ENCODE peak calls at places on chromosomes 12 and 14, in six cellular contexts. One of them, this sample, is unnamed.

GRCh38 chr14:67674139-67674479 is 323 bp downstream of the VTI1B start:
- DNase-seq in CD8-positive, alpha-beta T cell: peak
- DNase-seq in astrocyte of the spinal cord: peak
- DNase-seq in GM06990: no peak
- DNase-seq in aorta: peak
- DNase-seq in heart right ventricle: peak
- DNase-seq in this sample: no peak

GRCh38 chr12:112294793-112295192 is 87.4 kb downstream of the HECTD4 start:
- DNase-seq in heart right ventricle: no peak
- DNase-seq in aorta: no peak
- DNase-seq in CD8-positive, alpha-beta T cell: no peak
- DNase-seq in GM06990: no peak
- DNase-seq in astrocyte of the spinal cord: peak
- DNase-seq in this sample: no peak

GRCh38 chr12:107017042-107017441 is 30.1 kb upstream of the MTERF2 start:
- DNase-seq in astrocyte of the spinal cord: no peak
- DNase-seq in GM06990: no peak
- DNase-seq in aorta: no peak
- DNase-seq in CD8-positive, alpha-beta T cell: no peak
- DNase-seq in heart right ventricle: no peak
- DNase-seq in this sample: no peak

GRCh38 chr12:102144221-102144620 is 24.2 kb downstream of the PARPBP start:
- DNase-seq in astrocyte of the spinal cord: no peak
- DNase-seq in CD8-positive, alpha-beta T cell: no peak
- DNase-seq in GM06990: no peak
- DNase-seq in heart right ventricle: no peak
- DNase-seq in aorta: no peak
- DNase-seq in this sample: no peak

GRCh38 chr12:11822071-11822818 is 172.8 kb downstream of the ETV6 start:
- DNase-seq in CD8-positive, alpha-beta T cell: no peak
- DNase-seq in GM06990: peak
- DNase-seq in astrocyte of the spinal cord: peak
- DNase-seq in aorta: no peak
- DNase-seq in heart right ventricle: no peak
- DNase-seq in this sample: no peak

GRCh38 chr14:71970272-71970671 is 38.0 kb downstream of the RGS6 start:
- DNase-seq in astrocyte of the spinal cord: no peak
- DNase-seq in GM06990: no peak
- DNase-seq in heart right ventricle: no peak
- DNase-seq in CD8-positive, alpha-beta T cell: no peak
- DNase-seq in aorta: no peak
- DNase-seq in this sample: no peak

GRCh38 chr12:115337693-115338543 is 653.9 kb upstream of the TBX3 start:
- DNase-seq in astrocyte of the spinal cord: peak
- DNase-seq in heart right ventricle: peak
- DNase-seq in aorta: peak
- DNase-seq in GM06990: no peak
- DNase-seq in CD8-positive, alpha-beta T cell: no peak
- DNase-seq in this sample: peak

GRCh38 chr14:44490966-44491365 is 16.1 kb downstream of the FSCB start:
- DNase-seq in CD8-positive, alpha-beta T cell: no peak
- DNase-seq in GM06990: no peak
- DNase-seq in aorta: no peak
- DNase-seq in astrocyte of the spinal cord: no peak
- DNase-seq in heart right ventricle: no peak
- DNase-seq in this sample: no peak

GRCh38 chr12:109504068-109504467 is 26.6 kb downstream of the UBE3B start:
- DNase-seq in GM06990: no peak
- DNase-seq in aorta: no peak
- DNase-seq in heart right ventricle: no peak
- DNase-seq in astrocyte of the spinal cord: no peak
- DNase-seq in CD8-positive, alpha-beta T cell: no peak
- DNase-seq in this sample: no peak

GRCh38 chr12:71800177-71800576 is 39.4 kb upstream of the TBC1D15 start:
- DNase-seq in heart right ventricle: no peak
- DNase-seq in astrocyte of the spinal cord: no peak
- DNase-seq in CD8-positive, alpha-beta T cell: no peak
- DNase-seq in aorta: no peak
- DNase-seq in GM06990: no peak
- DNase-seq in this sample: no peak

GRCh38 chr12:93441111-93441616 is 583 bp downstream of the UBE2N start:
- DNase-seq in aorta: peak
- DNase-seq in CD8-positive, alpha-beta T cell: peak
- DNase-seq in GM06990: peak
- DNase-seq in astrocyte of the spinal cord: peak
- DNase-seq in heart right ventricle: peak
- DNase-seq in this sample: no peak

GRCh38 chr12:71938728-71939385 is at the start of gene TPH2:
- DNase-seq in heart right ventricle: peak
- DNase-seq in astrocyte of the spinal cord: peak
- DNase-seq in CD8-positive, alpha-beta T cell: peak
- DNase-seq in GM06990: peak
- DNase-seq in aorta: peak
- DNase-seq in this sample: peak

GRCh38 chr14:50821471-50822464 is 9.2 kb downstream of the NIN start:
- DNase-seq in heart right ventricle: peak
- DNase-seq in GM06990: peak
- DNase-seq in aorta: peak
- DNase-seq in CD8-positive, alpha-beta T cell: peak
- DNase-seq in astrocyte of the spinal cord: no peak
- DNase-seq in this sample: no peak

GRCh38 chr14:67962215-67962644 is 142.7 kb downstream of the RAD51B start:
- DNase-seq in GM06990: peak
- DNase-seq in heart right ventricle: no peak
- DNase-seq in astrocyte of the spinal cord: no peak
- DNase-seq in aorta: no peak
- DNase-seq in CD8-positive, alpha-beta T cell: no peak
- DNase-seq in this sample: no peak

GRCh38 chr12:9897524-9897923 is 16.2 kb downstream of the KLRF2 start:
- DNase-seq in aorta: no peak
- DNase-seq in GM06990: no peak
- DNase-seq in astrocyte of the spinal cord: no peak
- DNase-seq in heart right ventricle: no peak
- DNase-seq in CD8-positive, alpha-beta T cell: no peak
- DNase-seq in this sample: no peak

GRCh38 chr12:111320233-111321050 is 48.5 kb downstream of the PHETA1 start:
- DNase-seq in heart right ventricle: no peak
- DNase-seq in aorta: no peak
- DNase-seq in GM06990: no peak
- DNase-seq in astrocyte of the spinal cord: no peak
- DNase-seq in CD8-positive, alpha-beta T cell: no peak
- DNase-seq in this sample: no peak

GRCh38 chr12:120100630-120101029 is 15.9 kb downstream of the RAB35 start:
- DNase-seq in GM06990: no peak
- DNase-seq in astrocyte of the spinal cord: peak
- DNase-seq in CD8-positive, alpha-beta T cell: no peak
- DNase-seq in aorta: peak
- DNase-seq in heart right ventricle: peak
- DNase-seq in this sample: peak

GRCh38 chr14:60655898-60656754 is 6.8 kb upstream of the SIX1 start:
- DNase-seq in CD8-positive, alpha-beta T cell: no peak
- DNase-seq in GM06990: no peak
- DNase-seq in astrocyte of the spinal cord: peak
- DNase-seq in heart right ventricle: no peak
- DNase-seq in aorta: no peak
- DNase-seq in this sample: no peak

GRCh38 chr14:60657609-60657983 is 8.3 kb upstream of the SIX1 start:
- DNase-seq in GM06990: no peak
- DNase-seq in heart right ventricle: no peak
- DNase-seq in astrocyte of the spinal cord: no peak
- DNase-seq in CD8-positive, alpha-beta T cell: no peak
- DNase-seq in aorta: no peak
- DNase-seq in this sample: no peak

GRCh38 chr14:60658909-60659585 is 9.8 kb upstream of the SIX1 start:
- DNase-seq in heart right ventricle: no peak
- DNase-seq in astrocyte of the spinal cord: no peak
- DNase-seq in GM06990: no peak
- DNase-seq in CD8-positive, alpha-beta T cell: no peak
- DNase-seq in aorta: no peak
- DNase-seq in this sample: no peak

GRCh38 chr14:60656755-60657608 is 7.7 kb upstream of the SIX1 start:
- DNase-seq in astrocyte of the spinal cord: peak
- DNase-seq in heart right ventricle: peak
- DNase-seq in GM06990: peak
- DNase-seq in aorta: peak
- DNase-seq in CD8-positive, alpha-beta T cell: no peak
- DNase-seq in this sample: no peak

DNA sequence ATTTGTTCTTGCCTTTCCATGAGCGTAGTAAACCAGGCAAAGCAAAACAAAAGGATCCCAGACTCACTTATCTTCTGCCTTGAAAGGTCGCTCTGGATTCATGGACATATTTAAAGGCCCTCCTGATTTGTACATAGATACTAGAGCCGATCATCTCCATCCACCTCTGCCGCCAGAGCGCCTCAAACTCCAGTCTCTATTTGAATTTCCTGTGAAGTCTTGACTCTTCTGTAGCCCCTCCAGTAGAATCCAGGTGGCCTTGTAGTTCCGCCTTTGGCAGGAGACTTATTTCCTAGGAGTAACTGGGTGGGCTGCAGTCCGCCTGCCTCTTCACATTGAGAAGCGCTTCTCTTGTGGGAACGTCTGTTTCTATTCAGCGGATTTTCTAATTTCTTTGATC is 8.8 kb upstream of the SIX1 start:
- DNase-seq in aorta: no peak
- DNase-seq in GM06990: no peak
- DNase-seq in astrocyte of the spinal cord: no peak
- DNase-seq in heart right ventricle: no peak
- DNase-seq in CD8-positive, alpha-beta T cell: no peak
- DNase-seq in this sample: no peak
- H3K4me3 ChIP-seq in aorta: no peak
- H3K4me3 ChIP-seq in GM06990: peak
- H3K4me3 ChIP-seq in astrocyte of the spinal cord: peak
- H3K4me3 ChIP-seq in heart right ventricle: peak
- H3K4me3 ChIP-seq in CD8-positive, alpha-beta T cell: no peak
- H3K4me3 ChIP-seq in this sample: no peak

DNA sequence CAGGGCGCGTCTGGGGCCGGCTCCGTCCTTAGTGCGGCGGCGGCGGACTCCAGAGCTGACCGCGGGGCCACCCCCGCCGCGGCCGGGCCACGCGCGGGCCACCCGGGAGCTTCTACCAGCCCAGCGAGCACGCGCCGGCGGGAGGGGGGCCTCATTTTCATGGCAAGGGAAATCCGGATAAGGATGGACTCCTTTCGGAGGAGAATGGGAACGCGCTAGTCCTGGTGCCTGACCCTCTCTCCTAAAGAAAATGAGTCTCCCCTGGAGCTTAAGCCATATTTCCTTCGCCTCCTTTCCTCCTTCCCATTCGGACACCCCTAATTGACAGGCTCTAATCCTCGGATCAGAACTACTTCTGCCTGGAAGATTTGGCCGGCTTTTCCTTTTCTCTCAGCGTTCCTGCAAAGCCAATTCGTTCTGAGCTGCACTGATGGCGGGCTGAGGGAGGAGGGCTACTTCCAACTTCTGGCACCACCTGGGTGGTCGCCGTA is 81.8 kb upstream of the HMGA2 start:
- DNase-seq in astrocyte of the spinal cord: peak
- DNase-seq in aorta: no peak
- DNase-seq in GM06990: no peak
- DNase-seq in CD8-positive, alpha-beta T cell: no peak
- DNase-seq in heart right ventricle: peak
- DNase-seq in this sample: no peak
- H3K4me3 ChIP-seq in astrocyte of the spinal cord: peak
- H3K4me3 ChIP-seq in aorta: peak
- H3K4me3 ChIP-seq in GM06990: no peak
- H3K4me3 ChIP-seq in CD8-positive, alpha-beta T cell: no peak
- H3K4me3 ChIP-seq in heart right ventricle: peak
- H3K4me3 ChIP-seq in this sample: no peak

GRCh38 chr12:132284618-132285310 is 44.6 kb downstream of the GALNT9 start:
- DNase-seq in CD8-positive, alpha-beta T cell: no peak
- DNase-seq in astrocyte of the spinal cord: no peak
- DNase-seq in aorta: no peak
- DNase-seq in GM06990: no peak
- DNase-seq in heart right ventricle: no peak
- DNase-seq in this sample: no peak

GRCh38 chr12:132285991-132286681 is 43.3 kb downstream of the GALNT9 start:
- DNase-seq in heart right ventricle: peak
- DNase-seq in astrocyte of the spinal cord: peak
- DNase-seq in aorta: peak
- DNase-seq in CD8-positive, alpha-beta T cell: no peak
- DNase-seq in GM06990: no peak
- DNase-seq in this sample: no peak

GRCh38 chr12:132284071-132284492 is 45.3 kb downstream of the GALNT9 start:
- DNase-seq in GM06990: no peak
- DNase-seq in heart right ventricle: no peak
- DNase-seq in aorta: no peak
- DNase-seq in astrocyte of the spinal cord: no peak
- DNase-seq in CD8-positive, alpha-beta T cell: no peak
- DNase-seq in this sample: no peak

GRCh38 chr12:132286912-132287311 is 42.5 kb downstream of the GALNT9 start:
- DNase-seq in aorta: no peak
- DNase-seq in heart right ventricle: peak
- DNase-seq in astrocyte of the spinal cord: peak
- DNase-seq in CD8-positive, alpha-beta T cell: no peak
- DNase-seq in GM06990: no peak
- DNase-seq in this sample: no peak

GRCh38 chr12:132285311-132285741 is 44.1 kb downstream of the GALNT9 start:
- DNase-seq in heart right ventricle: no peak
- DNase-seq in CD8-positive, alpha-beta T cell: no peak
- DNase-seq in astrocyte of the spinal cord: no peak
- DNase-seq in GM06990: no peak
- DNase-seq in aorta: no peak
- DNase-seq in this sample: no peak
- H3K4me3 ChIP-seq in heart right ventricle: no peak
- H3K4me3 ChIP-seq in CD8-positive, alpha-beta T cell: no peak
- H3K4me3 ChIP-seq in astrocyte of the spinal cord: no peak
- H3K4me3 ChIP-seq in GM06990: no peak
- H3K4me3 ChIP-seq in aorta: no peak
- H3K4me3 ChIP-seq in this sample: no peak

GRCh38 chr14:76564471-76565119 is 188.7 kb downstream of the ESRRB start:
- DNase-seq in aorta: no peak
- DNase-seq in astrocyte of the spinal cord: no peak
- DNase-seq in CD8-positive, alpha-beta T cell: no peak
- DNase-seq in heart right ventricle: no peak
- DNase-seq in GM06990: no peak
- DNase-seq in this sample: no peak
- H3K4me3 ChIP-seq in aorta: no peak
- H3K4me3 ChIP-seq in astrocyte of the spinal cord: no peak
- H3K4me3 ChIP-seq in CD8-positive, alpha-beta T cell: no peak
- H3K4me3 ChIP-seq in heart right ventricle: no peak
- H3K4me3 ChIP-seq in GM06990: no peak
- H3K4me3 ChIP-seq in this sample: no peak

DNA sequence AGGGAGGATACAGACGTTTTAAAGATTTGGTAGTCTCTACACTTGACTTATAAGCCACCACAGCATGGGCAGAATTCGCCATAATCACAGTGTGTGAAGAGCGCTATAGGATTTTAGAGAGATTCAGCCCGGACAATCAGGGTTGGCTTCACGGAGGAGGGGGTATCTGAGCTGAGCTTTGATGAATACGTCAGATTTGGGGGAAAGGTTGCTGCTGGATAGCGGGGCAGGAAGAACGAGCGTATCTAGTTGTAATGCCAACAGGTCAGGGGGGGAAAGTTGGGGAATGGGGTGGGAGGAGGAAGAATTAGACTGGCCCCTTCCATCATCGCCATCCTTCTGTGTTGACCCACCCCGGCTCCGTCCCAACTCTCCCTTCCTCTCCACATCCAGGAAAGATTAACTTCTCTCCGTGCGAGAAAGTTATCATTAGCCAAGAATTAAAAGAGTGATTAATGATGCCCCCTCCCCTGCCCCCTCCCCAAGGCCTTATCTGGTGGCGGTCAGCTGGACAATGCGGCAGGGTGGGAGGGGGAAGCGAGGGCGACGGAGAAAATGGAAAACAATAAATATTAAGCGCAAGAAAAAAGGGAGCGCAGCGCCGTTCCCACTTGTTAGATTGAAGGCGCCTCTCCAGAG is 13.5 kb upstream of the GPATCH2L start:
- DNase-seq in heart right ventricle: no peak
- DNase-seq in aorta: no peak
- DNase-seq in astrocyte of the spinal cord: no peak
- DNase-seq in CD8-positive, alpha-beta T cell: no peak
- DNase-seq in GM06990: no peak
- DNase-seq in this sample: no peak
- H3K4me3 ChIP-seq in heart right ventricle: peak
- H3K4me3 ChIP-seq in aorta: peak
- H3K4me3 ChIP-seq in astrocyte of the spinal cord: no peak
- H3K4me3 ChIP-seq in CD8-positive, alpha-beta T cell: no peak
- H3K4me3 ChIP-seq in GM06990: no peak
- H3K4me3 ChIP-seq in this sample: no peak

This sample was measured in LNCaP clone FGC.